ENCODE peak calls at places on chromosome 12, in seven cellular contexts. One of them, this sample, is unnamed. For H3K9me3, the result is how much of the 10 kb centered on the place peaks cover.

GRCh38 chr12:52252728-52253328 is 19.8 kb downstream of the KRT7 start:
- DNase-seq in hepatocyte: no peak
- DNase-seq in heart right ventricle: no peak
- DNase-seq in A549: peak
- DNase-seq in OCI-LY7: no peak
- DNase-seq in AG04450: no peak
- DNase-seq in cardiac muscle cell: no peak
- DNase-seq in this sample: no peak

GRCh38 chr12:68080577-68080976 is 79.0 kb downstream of the IFNG start:
- DNase-seq in AG04450: no peak
- DNase-seq in hepatocyte: no peak
- DNase-seq in A549: no peak
- DNase-seq in heart right ventricle: no peak
- DNase-seq in OCI-LY7: no peak
- DNase-seq in cardiac muscle cell: no peak
- DNase-seq in this sample: no peak

GRCh38 chr12:7588703-7589329 is 76.9 kb downstream of the APOBEC1 start:
- DNase-seq in cardiac muscle cell: peak
- DNase-seq in A549: peak
- DNase-seq in hepatocyte: peak
- DNase-seq in AG04450: no peak
- DNase-seq in OCI-LY7: peak
- DNase-seq in heart right ventricle: peak
- DNase-seq in this sample: peak

GRCh38 chr12:123142948-123143752 is 7.7 kb downstream of the PITPNM2 start:
- DNase-seq in AG04450: no peak
- DNase-seq in cardiac muscle cell: no peak
- DNase-seq in hepatocyte: peak
- DNase-seq in OCI-LY7: no peak
- DNase-seq in heart right ventricle: no peak
- DNase-seq in A549: peak
- DNase-seq in this sample: peak

GRCh38 chr12:8917031-8917430 is 2.7 kb downstream of the PHC1 start:
- DNase-seq in A549: no peak
- DNase-seq in heart right ventricle: no peak
- DNase-seq in cardiac muscle cell: no peak
- DNase-seq in OCI-LY7: no peak
- DNase-seq in hepatocyte: no peak
- DNase-seq in AG04450: no peak
- DNase-seq in this sample: no peak

GRCh38 chr12:65505321-65506121 is 227.0 kb downstream of the MSRB3 start:
- DNase-seq in heart right ventricle: no peak
- DNase-seq in OCI-LY7: no peak
- DNase-seq in AG04450: no peak
- DNase-seq in hepatocyte: no peak
- DNase-seq in A549: no peak
- DNase-seq in cardiac muscle cell: no peak
- DNase-seq in this sample: no peak

GRCh38 chr12:124553862-124554428 is 13.5 kb downstream of the NCOR2 start:
- DNase-seq in hepatocyte: no peak
- DNase-seq in A549: no peak
- DNase-seq in AG04450: no peak
- DNase-seq in OCI-LY7: no peak
- DNase-seq in cardiac muscle cell: no peak
- DNase-seq in heart right ventricle: no peak
- DNase-seq in this sample: no peak

GRCh38 chr12:5258498-5258897 is 173.4 kb upstream of the NTF3 start:
- DNase-seq in OCI-LY7: no peak
- DNase-seq in cardiac muscle cell: peak
- DNase-seq in AG04450: peak
- DNase-seq in hepatocyte: peak
- DNase-seq in A549: no peak
- DNase-seq in heart right ventricle: no peak
- DNase-seq in this sample: no peak

GRCh38 chr12:69331846-69332684 is 16.1 kb upstream of the LYZ start:
- DNase-seq in AG04450: no peak
- DNase-seq in cardiac muscle cell: no peak
- DNase-seq in heart right ventricle: no peak
- DNase-seq in OCI-LY7: no peak
- DNase-seq in A549: peak
- DNase-seq in hepatocyte: no peak
- DNase-seq in this sample: no peak

GRCh38 chr12:49501895-49502294 is 36.9 kb upstream of the KCNH3 start:
- DNase-seq in hepatocyte: no peak
- DNase-seq in cardiac muscle cell: no peak
- DNase-seq in A549: no peak
- DNase-seq in AG04450: no peak
- DNase-seq in heart right ventricle: no peak
- DNase-seq in OCI-LY7: peak
- DNase-seq in this sample: no peak

GRCh38 chr12:55142896-55143870 is 17.0 kb downstream of the OR9K2 start:
- DNase-seq in heart right ventricle: peak
- DNase-seq in OCI-LY7: peak
- DNase-seq in AG04450: no peak
- DNase-seq in hepatocyte: peak
- DNase-seq in cardiac muscle cell: peak
- DNase-seq in A549: peak
- DNase-seq in this sample: no peak

GRCh38 chr12:112820796-112821195 is 29.2 kb downstream of the RPH3A start:
- DNase-seq in heart right ventricle: no peak
- DNase-seq in OCI-LY7: no peak
- DNase-seq in A549: no peak
- DNase-seq in cardiac muscle cell: no peak
- DNase-seq in AG04450: no peak
- DNase-seq in hepatocyte: no peak
- DNase-seq in this sample: no peak

GRCh38 chr12:5516781-5517180 is 84.9 kb downstream of the NTF3 start:
- DNase-seq in hepatocyte: no peak
- DNase-seq in AG04450: no peak
- DNase-seq in cardiac muscle cell: no peak
- DNase-seq in A549: no peak
- DNase-seq in OCI-LY7: no peak
- DNase-seq in heart right ventricle: no peak
- DNase-seq in this sample: no peak

GRCh38 chr12:86838709-86839108 is 582.5 kb upstream of the MGAT4C start:
- DNase-seq in heart right ventricle: no peak
- DNase-seq in hepatocyte: peak
- DNase-seq in AG04450: no peak
- DNase-seq in cardiac muscle cell: peak
- DNase-seq in OCI-LY7: no peak
- DNase-seq in A549: no peak
- DNase-seq in this sample: no peak

GRCh38 chr12:49525942-49526341 is 12.9 kb upstream of the KCNH3 start:
- DNase-seq in heart right ventricle: no peak
- DNase-seq in OCI-LY7: no peak
- DNase-seq in cardiac muscle cell: no peak
- DNase-seq in hepatocyte: no peak
- DNase-seq in AG04450: no peak
- DNase-seq in A549: no peak
- DNase-seq in this sample: no peak

GRCh38 chr12:15164997-15165659 is 56.1 kb downstream of the RERG start:
- DNase-seq in A549: peak
- DNase-seq in OCI-LY7: no peak
- DNase-seq in AG04450: no peak
- DNase-seq in cardiac muscle cell: peak
- DNase-seq in heart right ventricle: no peak
- DNase-seq in hepatocyte: no peak
- DNase-seq in this sample: no peak

GRCh38 chr12:4417471-4417870 is 28.1 kb downstream of the FGF6 start:
- DNase-seq in AG04450: no peak
- DNase-seq in A549: no peak
- DNase-seq in heart right ventricle: peak
- DNase-seq in OCI-LY7: no peak
- DNase-seq in hepatocyte: no peak
- DNase-seq in cardiac muscle cell: no peak
- DNase-seq in this sample: no peak

GRCh38 chr12:95429172-95429510 is 44.8 kb upstream of the METAP2 start:
- DNase-seq in OCI-LY7: no peak
- DNase-seq in hepatocyte: peak
- DNase-seq in A549: no peak
- DNase-seq in cardiac muscle cell: no peak
- DNase-seq in AG04450: no peak
- DNase-seq in heart right ventricle: no peak
- DNase-seq in this sample: no peak

DNA sequence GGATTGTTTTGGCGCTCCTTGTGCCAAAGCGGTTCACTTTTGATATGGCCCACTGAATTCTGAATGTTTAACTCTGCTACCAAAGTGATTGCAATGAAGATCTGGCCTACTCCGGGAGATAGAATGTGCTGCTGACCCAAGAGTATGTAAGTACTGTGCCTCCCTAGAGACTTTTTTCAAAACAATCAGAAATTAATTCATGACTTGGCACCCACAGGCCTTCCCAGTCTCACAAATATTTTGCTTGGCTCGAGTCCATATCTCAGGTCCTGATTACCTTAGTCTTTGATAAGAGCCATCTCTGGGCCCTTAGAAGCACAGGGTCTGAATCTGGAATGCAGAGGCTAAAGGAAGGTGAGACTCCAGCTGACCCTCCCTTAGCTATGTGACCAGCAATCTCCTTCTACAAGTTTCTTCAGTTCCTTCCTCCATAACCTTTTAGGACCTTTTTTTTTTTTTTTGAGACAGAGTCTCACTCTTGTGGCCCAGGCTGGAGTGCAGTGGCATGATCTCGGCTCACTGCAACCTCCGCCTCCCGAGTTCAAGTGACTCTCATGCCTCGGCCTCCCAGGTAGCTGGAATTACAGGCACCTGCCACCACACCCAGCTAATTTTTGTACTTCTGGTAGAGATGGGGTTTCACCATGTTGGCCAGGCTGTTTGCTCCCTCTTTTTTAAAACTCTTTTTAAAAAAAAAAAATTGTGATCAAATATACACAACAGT is 49.5 kb upstream of the METAP2 start:
- DNase-seq in cardiac muscle cell: peak
- DNase-seq in A549: no peak
- DNase-seq in heart right ventricle: peak
- DNase-seq in OCI-LY7: no peak
- DNase-seq in AG04450: no peak
- DNase-seq in hepatocyte: no peak
- DNase-seq in this sample: peak
- H3K27ac ChIP-seq in cardiac muscle cell: peak
- H3K27ac ChIP-seq in A549: no peak
- H3K27ac ChIP-seq in heart right ventricle: no peak
- H3K27ac ChIP-seq in OCI-LY7: no peak
- H3K27ac ChIP-seq in AG04450: no peak
- H3K27ac ChIP-seq in hepatocyte: no peak
- H3K27ac ChIP-seq in this sample: no peak

GRCh38 chr12:53804429-53804828 is 52.6 kb upstream of the CISTR start:
- DNase-seq in AG04450: no peak
- DNase-seq in OCI-LY7: no peak
- DNase-seq in heart right ventricle: no peak
- DNase-seq in cardiac muscle cell: no peak
- DNase-seq in hepatocyte: no peak
- DNase-seq in A549: peak
- DNase-seq in this sample: peak
- TF ChIP-seq CTCF in AG04450: no peak
- TF ChIP-seq CTCF in OCI-LY7: no peak
- TF ChIP-seq CTCF in heart right ventricle: no peak
- TF ChIP-seq CTCF in cardiac muscle cell: no peak
- TF ChIP-seq CTCF in hepatocyte: no peak
- TF ChIP-seq CTCF in A549: peak
- TF ChIP-seq CTCF in this sample: no peak

DNA sequence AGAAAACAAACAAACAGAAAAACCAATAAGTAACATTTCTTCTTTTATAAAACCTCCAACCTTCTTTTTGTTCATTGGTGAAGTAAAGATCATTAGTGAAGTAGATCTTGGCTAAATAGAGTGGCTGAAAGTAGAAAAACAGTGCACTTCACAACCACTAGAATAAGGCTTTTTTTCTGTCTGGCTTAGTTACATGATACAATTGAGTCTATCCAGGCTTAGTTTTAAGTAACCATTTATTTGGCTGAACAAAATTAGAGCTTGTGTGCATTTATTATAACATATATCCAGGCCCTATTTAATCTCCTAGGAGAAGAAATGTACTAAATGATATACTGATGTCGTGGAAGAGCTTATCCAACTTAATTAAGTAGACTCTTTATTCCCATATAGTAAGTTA is 65.8 kb upstream of the STK38L start:
- DNase-seq in hepatocyte: no peak
- DNase-seq in heart right ventricle: no peak
- DNase-seq in A549: no peak
- DNase-seq in cardiac muscle cell: no peak
- DNase-seq in AG04450: no peak
- DNase-seq in OCI-LY7: no peak
- DNase-seq in this sample: no peak
- H3K9me3 ChIP-seq in hepatocyte: under half
- H3K9me3 ChIP-seq in heart right ventricle: under half
- H3K9me3 ChIP-seq in A549: under half
- H3K9me3 ChIP-seq in cardiac muscle cell: under half
- H3K9me3 ChIP-seq in AG04450: under half
- H3K9me3 ChIP-seq in OCI-LY7: under half
- H3K9me3 ChIP-seq in this sample: under half

GRCh38 chr12:46945591-46945990 is 119.8 kb upstream of the SLC38A4 start:
- DNase-seq in AG04450: no peak
- DNase-seq in heart right ventricle: no peak
- DNase-seq in hepatocyte: no peak
- DNase-seq in A549: no peak
- DNase-seq in cardiac muscle cell: no peak
- DNase-seq in OCI-LY7: no peak
- DNase-seq in this sample: no peak

GRCh38 chr12:46952880-46953517 is 126.4 kb upstream of the PCED1B start:
- DNase-seq in OCI-LY7: no peak
- DNase-seq in hepatocyte: no peak
- DNase-seq in cardiac muscle cell: no peak
- DNase-seq in A549: no peak
- DNase-seq in heart right ventricle: no peak
- DNase-seq in AG04450: no peak
- DNase-seq in this sample: no peak

GRCh38 chr12:46950116-46950515 is 124.3 kb upstream of the SLC38A4 start:
- DNase-seq in heart right ventricle: no peak
- DNase-seq in hepatocyte: no peak
- DNase-seq in cardiac muscle cell: no peak
- DNase-seq in AG04450: no peak
- DNase-seq in A549: no peak
- DNase-seq in OCI-LY7: no peak
- DNase-seq in this sample: no peak

GRCh38 chr12:46946137-46946536 is 120.3 kb upstream of the SLC38A4 start:
- DNase-seq in cardiac muscle cell: no peak
- DNase-seq in heart right ventricle: no peak
- DNase-seq in AG04450: peak
- DNase-seq in A549: no peak
- DNase-seq in OCI-LY7: no peak
- DNase-seq in hepatocyte: no peak
- DNase-seq in this sample: no peak

DNA sequence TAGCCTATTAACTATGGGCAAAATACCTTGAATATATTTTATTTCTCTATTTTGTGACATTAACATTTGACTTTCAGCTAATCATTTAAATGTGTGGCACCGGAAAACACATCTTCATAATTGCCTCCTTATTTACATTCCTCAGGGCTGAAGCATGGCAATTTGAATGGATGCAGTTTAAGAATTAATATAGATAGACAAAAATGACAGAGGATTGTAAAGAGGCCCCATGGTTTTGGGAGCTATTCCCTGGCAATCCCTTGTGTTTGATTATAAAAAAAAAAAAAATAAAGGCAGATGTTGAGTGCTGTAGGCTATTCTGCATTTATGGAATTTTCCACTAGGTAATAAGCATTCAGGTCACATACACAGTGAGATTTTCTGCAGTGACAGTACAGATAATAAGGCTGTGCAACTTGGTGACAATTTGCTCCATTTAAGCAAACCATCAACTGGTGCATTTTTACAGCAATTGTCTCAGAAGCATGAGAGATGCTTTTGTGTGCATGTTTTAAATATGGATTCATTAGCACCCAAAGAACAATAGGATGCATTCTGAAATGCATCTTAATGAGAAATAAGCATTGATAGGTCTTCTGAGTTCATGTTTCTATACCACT is 123.2 kb upstream of the SLC38A4 start:
- DNase-seq in heart right ventricle: no peak
- DNase-seq in cardiac muscle cell: no peak
- DNase-seq in hepatocyte: no peak
- DNase-seq in OCI-LY7: no peak
- DNase-seq in A549: no peak
- DNase-seq in AG04450: no peak
- DNase-seq in this sample: no peak
- H3K27ac ChIP-seq in heart right ventricle: no peak
- H3K27ac ChIP-seq in cardiac muscle cell: no peak
- H3K27ac ChIP-seq in hepatocyte: no peak
- H3K27ac ChIP-seq in OCI-LY7: no peak
- H3K27ac ChIP-seq in A549: no peak
- H3K27ac ChIP-seq in AG04450: no peak
- H3K27ac ChIP-seq in this sample: no peak

This sample was measured in lung.